ENCODE peak calls at places on chromosomes 6 and 20, in seven cellular contexts. Q, L, G, H, P, X and S are unnamed samples.

GRCh38 chr6:98384334-98384733 is 450.0 kb upstream of the POU3F2 start:
- DNase-seq in G (no peak), Q (no peak), H (no peak), P (no peak), L (no peak), X (no peak), S (no peak)

GRCh38 chr20:3652646-3653596 is 10.3 kb downstream of the GFRA4 start:
- DNase-seq in L (no peak), X (no peak), Q (no peak), H (no peak), P (no peak), G (peak; percentile 42), S (no peak)

GRCh38 chr6:64330694-64331309 is 695.2 kb downstream of the PHF3 start:
- DNase-seq in L (peak; percentile 11), H (no peak), X (peak; percentile 90), G (peak; percentile 40), Q (no peak), P (peak; percentile 55), S (peak; percentile 27)

GRCh38 chr6:149273318-149273717 is 44.2 kb upstream of the TAB2 start:
- DNase-seq in Q (no peak), X (no peak), G (no peak), H (no peak), P (no peak), L (no peak), S (no peak)

GRCh38 chr20:48298851-48299484 is 513.7 kb upstream of the SULF2 start:
- DNase-seq in P (peak; percentile 73), L (no peak), H (peak; percentile 71), Q (peak; percentile 32), X (no peak), G (peak; percentile 8), S (no peak)

GRCh38 chr6:114144887-114145851 is 174.2 kb upstream of the HDAC2 start:
- DNase-seq in L (no peak), Q (no peak), G (no peak), P (peak; percentile 98), H (no peak), X (no peak), S (peak; percentile 5)

GRCh38 chr6:142568857-142569597 is 267.2 kb downstream of the ADGRG6 start:
- DNase-seq in H (no peak), X (no peak), L (no peak), G (no peak), Q (no peak), P (no peak), S (no peak)

GRCh38 chr6:17580518-17581048 is 19.5 kb upstream of the FAM8A1 start:
- DNase-seq in Q (no peak), H (peak; percentile 64), X (no peak), L (no peak), G (no peak), P (no peak), S (no peak)

DNA sequence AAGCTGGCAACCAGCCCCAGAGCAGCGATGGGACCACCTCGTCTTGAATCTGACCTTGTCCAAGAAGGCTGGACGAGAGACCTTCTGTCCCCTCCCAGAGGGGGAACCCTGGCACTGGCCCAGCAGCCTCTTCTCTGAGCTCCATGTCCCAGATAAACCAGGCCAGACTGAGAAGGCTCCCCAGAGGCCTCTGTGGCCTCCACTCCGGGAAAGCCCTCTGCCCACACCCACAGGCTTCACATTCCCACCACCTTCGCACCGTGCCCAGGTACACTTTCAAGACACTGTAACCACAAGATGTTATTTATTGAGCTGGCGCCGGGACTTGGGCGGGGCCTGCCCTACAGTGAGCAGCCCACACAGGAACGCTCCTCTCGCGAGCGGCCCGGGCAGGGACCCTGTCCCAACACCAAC is 33.2 kb downstream of the ADA start:
- DNase-seq in H (no peak), X (no peak), P (no peak), Q (no peak), G (no peak), L (no peak), S (no peak)
- H3K9ac ChIP-seq in H (no peak overlapping the region), X (no peak overlapping the region), P (no peak overlapping the region), Q (no peak overlapping the region), G (peak overlapping the region; percentile 65), L (no peak overlapping the region), S (no peak overlapping the region)

GRCh38 chr6:87664943-87665342 is 37.1 kb downstream of the AKIRIN2 start:
- DNase-seq in X (no peak), L (no peak), Q (no peak), G (no peak), P (no peak), H (no peak), S (no peak)

GRCh38 chr6:87669051-87669450 is 33.0 kb downstream of the AKIRIN2 start:
- DNase-seq in P (no peak), L (no peak), G (no peak), H (no peak), X (no peak), Q (no peak), S (no peak)

GRCh38 chr6:87667032-87667431 is 35.0 kb downstream of the AKIRIN2 start:
- DNase-seq in P (no peak), L (no peak), Q (no peak), G (no peak), H (no peak), X (no peak), S (no peak)

GRCh38 chr6:87670707-87671106 is 31.3 kb downstream of the AKIRIN2 start:
- DNase-seq in H (no peak), L (no peak), Q (no peak), G (no peak), X (no peak), P (no peak), S (no peak)

GRCh38 chr6:87668006-87668405 is 34.0 kb downstream of the AKIRIN2 start:
- DNase-seq in G (no peak), X (no peak), Q (no peak), L (no peak), H (no peak), P (no peak), S (no peak)
- TF ChIP-seq YY1 in G (no peak), X (no peak), Q (no peak), L (no peak), H (no peak), P (no peak), S (no peak)

GRCh38 chr6:3592371-3592941 is 135.6 kb upstream of the SLC22A23 start:
- DNase-seq in L (no peak), H (no peak), Q (peak; percentile 24), G (no peak), X (no peak), P (peak; percentile 52), S (no peak)

GRCh38 chr6:3593161-3593560 is 136.3 kb upstream of the SLC22A23 start:
- DNase-seq in X (no peak), G (no peak), L (no peak), Q (no peak), H (no peak), P (no peak), S (no peak)

GRCh38 chr6:3596736-3597135 is 139.9 kb upstream of the SLC22A23 start:
- DNase-seq in P (no peak), X (no peak), L (no peak), G (no peak), H (no peak), Q (no peak), S (no peak)

GRCh38 chr6:3591970-3592369 is 135.1 kb upstream of the SLC22A23 start:
- DNase-seq in X (no peak), H (no peak), L (no peak), P (no peak), G (no peak), Q (no peak), S (no peak)

GRCh38 chr6:3594196-3594595 is 137.3 kb upstream of the SLC22A23 start:
- DNase-seq in H (no peak), Q (no peak), X (no peak), P (no peak), L (no peak), G (no peak), S (no peak)
- H3K9ac ChIP-seq in H (no peak overlapping the region), Q (no peak overlapping the region), X (no peak overlapping the region), P (no peak overlapping the region), L (no peak overlapping the region), G (no peak overlapping the region), S (no peak overlapping the region)

GRCh38 chr6:106963544-106963943 is 11.0 kb downstream of the CD24 start:
- DNase-seq in G (no peak), L (no peak), H (no peak), P (no peak), Q (no peak), X (no peak), S (no peak)
- TF ChIP-seq YY1 in G (no peak), L (no peak), H (no peak), P (no peak), Q (no peak), X (no peak), S (no peak)

GRCh38 chr20:53942121-53942816 is 128.1 kb downstream of the BCAS1 start:
- DNase-seq in H (no peak), P (no peak), Q (no peak), G (no peak), X (peak; percentile 63), L (peak; percentile 63), S (peak; percentile 76)
- H3K9ac ChIP-seq in H (peak overlapping the region; percentile 32), P (no peak overlapping the region), Q (no peak overlapping the region), G (peak overlapping the region; percentile 15), X (no peak overlapping the region), L (peak overlapping the region; percentile 58), S (no peak overlapping the region)

DNA sequence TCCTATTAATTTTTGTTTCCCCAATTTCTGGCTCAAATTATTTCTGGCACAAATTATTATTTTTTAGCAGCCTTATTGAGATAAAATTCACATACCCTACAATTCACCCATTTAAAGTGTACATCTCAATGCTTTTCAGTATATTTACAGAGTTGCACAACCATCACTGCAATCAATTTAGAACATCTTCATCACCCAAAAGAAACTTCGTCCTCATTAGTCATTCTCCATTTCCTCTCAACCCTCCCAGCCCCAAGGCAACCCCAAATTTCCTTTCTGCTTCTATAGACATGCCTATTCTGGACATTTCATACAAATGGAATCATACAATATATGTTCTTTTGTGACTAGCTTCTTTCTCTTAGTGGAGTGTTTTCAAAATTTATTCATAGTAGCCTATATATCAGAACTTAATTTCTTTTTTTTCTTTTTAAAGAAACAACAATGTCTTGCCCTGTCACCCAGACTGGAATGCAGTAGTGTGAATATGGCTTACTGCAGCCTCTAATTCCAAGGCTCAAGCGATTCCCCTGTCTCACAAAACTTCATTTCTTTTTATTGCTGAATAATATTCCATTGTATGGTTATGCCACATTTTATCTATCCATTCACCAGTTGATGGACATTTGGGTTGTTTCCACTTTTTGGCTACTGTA is 84.5 kb downstream of the DNAH8 start:
- DNase-seq in P (no peak), X (no peak), G (no peak), H (no peak), L (no peak), Q (no peak), S (no peak)
- TF ChIP-seq YY1 in P (no peak), X (no peak), G (no peak), H (no peak), L (no peak), Q (no peak), S (no peak)

GRCh38 chr20:14832630-14833029 is 495.2 kb upstream of the FLRT3 start:
- DNase-seq in G (no peak), L (peak; percentile 95), Q (no peak), X (no peak), P (no peak), H (no peak), S (no peak)
- H3K9ac ChIP-seq in G (no peak overlapping the region), L (peak overlapping the region; percentile 22), Q (no peak overlapping the region), X (no peak overlapping the region), P (no peak overlapping the region), H (no peak overlapping the region), S (no peak overlapping the region)

DNA sequence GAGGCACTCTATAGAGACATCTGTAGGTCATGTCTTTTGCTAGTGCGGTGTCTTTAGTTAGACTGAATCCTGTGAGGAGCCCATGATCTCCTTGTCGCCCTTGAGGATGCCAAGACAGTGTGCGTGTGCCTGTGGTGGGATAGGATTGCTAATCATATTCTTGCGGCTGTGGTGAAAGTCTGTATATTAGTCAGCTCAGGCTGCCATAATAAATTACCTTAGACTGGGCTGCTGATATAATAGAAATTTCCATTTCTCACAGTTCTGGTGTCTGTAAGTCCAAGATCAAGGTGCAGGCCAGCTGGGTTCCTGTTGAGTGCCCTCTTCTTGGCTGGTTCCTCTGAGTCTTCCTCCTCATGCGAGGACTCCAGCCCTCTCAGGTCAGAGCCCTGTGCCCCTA is 141.2 kb downstream of the JARID2 start:
- DNase-seq in H (no peak), L (no peak), G (no peak), X (no peak), Q (no peak), P (no peak), S (no peak)
- TF ChIP-seq YY1 in H (no peak), L (no peak), G (no peak), X (no peak), Q (no peak), P (no peak), S (no peak)